ENCODE peak calls at places on chromosomes 13 and 19, in five cellular contexts. O, S, H, R and T are unnamed samples.

GRCh38 chr19:51783373-51783772 is 11.6 kb upstream of the FPR3 start:
- DNase-seq in O (no peak), S (no peak), H (no peak), R (no peak), T (no peak)

GRCh38 chr19:47422417-47423163 is 3.3 kb upstream of the MEIS3 start:
- DNase-seq in O (no peak), S (no peak), H (no peak), R (no peak), T (no peak)

GRCh38 chr19:55005684-55006488 is 32.2 kb downstream of the GP6 start:
- DNase-seq in O (no peak), S (peak; percentile 20), H (peak; percentile 63), R (no peak), T (no peak)

GRCh38 chr13:111484959-111485358 is 164.5 kb downstream of the TEX29 start:
- DNase-seq in O (no peak), S (no peak), H (no peak), R (no peak), T (no peak)

GRCh38 chr13:74575729-74576125 is 441.5 kb upstream of the KLF12 start:
- DNase-seq in O (peak; percentile 36), S (peak; percentile 55), H (peak; percentile 43), R (peak; percentile 33), T (peak; percentile 90)

GRCh38 chr13:20165417-20166257 is 4.8 kb upstream of the GJA3 start:
- DNase-seq in O (no peak), S (no peak), H (no peak), R (peak; percentile 74), T (no peak)

GRCh38 chr13:39895254-39895653 is 239.8 kb downstream of the COG6 start:
- DNase-seq in O (no peak), S (no peak), H (no peak), R (no peak), T (no peak)

GRCh38 chr19:40555978-40556689 is 20.5 kb upstream of the SHKBP1 start:
- DNase-seq in O (no peak), S (no peak), H (no peak), R (no peak), T (no peak)

GRCh38 chr13:99987180-99988047 is 5.8 kb downstream of the ZIC2 start:
- DNase-seq in O (no peak), S (no peak), H (no peak), R (no peak), T (no peak)

GRCh38 chr13:30121666-30122065 is 185.7 kb downstream of the KATNAL1 start:
- DNase-seq in O (no peak), S (no peak), H (no peak), R (no peak), T (no peak)

GRCh38 chr19:58328999-58329398 is 2.2 kb downstream of the ZSCAN22 start:
- DNase-seq in O (no peak), S (no peak), H (no peak), R (no peak), T (no peak)

GRCh38 chr13:112686364-112686763 is 3.5 kb upstream of the ATP11A start:
- DNase-seq in O (no peak), S (no peak), H (no peak), R (no peak), T (no peak)

GRCh38 chr13:99415851-99416331 is 85.4 kb upstream of the TM9SF2 start:
- DNase-seq in O (no peak), S (peak; percentile 36), H (no peak), R (no peak), T (no peak)

GRCh38 chr13:41981961-41982723 is 21.2 kb upstream of the VWA8 start:
- DNase-seq in O (no peak), S (no peak), H (no peak), R (peak; percentile 37), T (no peak)

GRCh38 chr13:36151591-36151990 is 20.4 kb upstream of the DCLK1 start:
- DNase-seq in O (no peak), S (no peak), H (no peak), R (no peak), T (no peak)

GRCh38 chr13:22655106-22655852 is 525.5 kb upstream of the SGCG start:
- DNase-seq in O (no peak), S (no peak), H (no peak), R (no peak), T (no peak)

GRCh38 chr13:110944121-110944967 is 29.5 kb upstream of the ANKRD10 start:
- DNase-seq in O (no peak), S (peak; percentile 49), H (peak; percentile 70), R (peak; percentile 69), T (no peak)

GRCh38 chr13:67184247-67184646 is 45.9 kb downstream of the PCDH9 start:
- DNase-seq in O (no peak), S (no peak), H (no peak), R (no peak), T (no peak)

GRCh38 chr19:31350693-31351211 is 1.5 kb upstream of the TSHZ3 start:
- DNase-seq in O (no peak), S (peak; percentile 51), H (peak; percentile 46), R (peak; percentile 56), T (peak; percentile 79)

GRCh38 chr19:41801682-41802317 is 5.4 kb downstream of the CEACAM3 start:
- DNase-seq in O (no peak), S (no peak), H (peak; percentile 19), R (no peak), T (no peak)

GRCh38 chr13:107461751-107462150 is 753.6 kb downstream of the LIG4 start:
- DNase-seq in O (no peak), S (no peak), H (no peak), R (peak; percentile 66), T (no peak)

GRCh38 chr19:6340493-6341201 is 7.2 kb upstream of the ACER1 start:
- DNase-seq in O (no peak), S (no peak), H (no peak), R (no peak), T (no peak)

GRCh38 chr13:50129923-50130685 is 114.9 kb downstream of the KCNRG start:
- DNase-seq in O (peak; percentile 63), S (peak; percentile 61), H (peak; percentile 13), R (no peak), T (peak; percentile 43)

GRCh38 chr19:6071103-6071485 is 39.2 kb downstream of the RFX2 start:
- DNase-seq in O (no peak), S (no peak), H (no peak), R (peak; percentile 78), T (peak; percentile 7)

GRCh38 chr13:51786425-51787010 is 17.4 kb downstream of the DHRS12 start:
- DNase-seq in O (no peak), S (no peak), H (no peak), R (no peak), T (no peak)

GRCh38 chr13:111347438-111347837 is 27.0 kb downstream of the TEX29 start:
- DNase-seq in O (no peak), S (no peak), H (no peak), R (no peak), T (no peak)

GRCh38 chr13:103134271-103134670 is 68.1 kb upstream of the SLC10A2 start:
- DNase-seq in O (no peak), S (no peak), H (no peak), R (no peak), T (no peak)

GRCh38 chr19:33890569-33890968 is 93.9 kb downstream of the KCTD15 start:
- DNase-seq in O (no peak), S (no peak), H (no peak), R (no peak), T (no peak)

GRCh38 chr19:15417699-15418098 is 1.1 kb downstream of the AKAP8L start:
- DNase-seq in O (no peak), S (no peak), H (peak; percentile 37), R (no peak), T (peak; percentile 39)
- H3K4me1 ChIP-seq in O (peaks cover 38% of the 10 kb centered on the region), S (peaks cover 51% of the 10 kb centered on the region), H (peaks cover 71% of the 10 kb centered on the region), R (peaks cover 17% of the 10 kb centered on the region), T (peaks cover 60% of the 10 kb centered on the region)

GRCh38 chr19:49128545-49129237 is 9.3 kb downstream of the PPFIA3 start:
- DNase-seq in O (no peak), S (no peak), H (no peak), R (no peak), T (no peak)
- TF ChIP-seq POLR2A in O (no peak), S (no peak), H (no peak), R (no peak), T (no peak)

GRCh38 chr19:38705197-38706019 is 38.9 kb downstream of the CAPN12 start:
- DNase-seq in O (no peak), S (no peak), H (no peak), R (no peak), T (peak; percentile 68)

GRCh38 chr19:38706792-38707511 is 37.3 kb downstream of the CAPN12 start:
- DNase-seq in O (no peak), S (no peak), H (no peak), R (no peak), T (no peak)

GRCh38 chr19:38703509-38703908 is 40.8 kb downstream of the CAPN12 start:
- DNase-seq in O (no peak), S (no peak), H (no peak), R (no peak), T (no peak)

GRCh38 chr19:38702278-38702677 is 42.0 kb downstream of the CAPN12 start:
- DNase-seq in O (no peak), S (no peak), H (no peak), R (no peak), T (no peak)

DNA sequence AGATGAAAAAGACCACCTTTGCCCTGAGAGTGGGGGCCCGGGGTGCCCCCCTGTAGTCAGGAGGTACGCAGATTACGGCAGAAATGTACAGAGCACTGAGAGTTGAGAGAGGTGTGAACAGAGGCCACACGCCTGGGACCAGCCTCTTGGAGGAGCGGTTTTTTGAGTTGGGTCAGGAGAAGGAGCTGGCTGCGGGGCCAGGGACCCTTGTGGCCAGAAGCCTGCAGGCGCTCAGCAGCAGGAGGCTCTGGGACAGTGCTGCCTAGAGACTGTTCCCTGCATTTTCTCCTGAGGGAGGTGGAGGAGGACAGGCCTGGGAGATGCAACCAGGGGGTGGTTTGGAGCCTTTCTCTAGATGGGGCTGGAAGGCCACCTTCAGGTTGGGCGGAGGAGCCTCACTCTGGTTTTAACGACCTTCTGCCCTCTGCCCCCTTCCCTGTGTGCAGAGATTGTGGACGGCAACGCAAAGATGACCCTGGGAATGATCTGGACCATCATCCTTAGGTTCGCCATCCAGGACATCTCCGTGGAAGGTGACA is 39.7 kb downstream of the CAPN12 start:
- DNase-seq in O (no peak), S (no peak), H (no peak), R (no peak), T (no peak)
- H3K27ac ChIP-seq in O (no peak overlapping the region), S (peak overlapping the region; percentile 68), H (no peak overlapping the region), R (no peak overlapping the region), T (peak overlapping the region; percentile 91)

GRCh38 chr13:46289260-46289955 is 77.7 kb downstream of the LRRC63 start:
- DNase-seq in O (no peak), S (no peak), H (no peak), R (no peak), T (no peak)
- H3K4me1 ChIP-seq in O (no peaks in the 10 kb centered on the region), S (no peaks in the 10 kb centered on the region), H (no peaks in the 10 kb centered on the region), R (no peaks in the 10 kb centered on the region), T (no peaks in the 10 kb centered on the region)

GRCh38 chr19:19528721-19529490 is at the start of gene YJEFN3:
- DNase-seq in O (no peak), S (no peak), H (no peak), R (peak; percentile 19), T (no peak)
- TF ChIP-seq POLR2A in O (no peak), S (no peak), H (no peak), R (no peak), T (no peak)